ENCODE peak calls at places on chromosome 1, in five cellular contexts. T, H, N, L and F are unnamed samples.

GRCh38 chr1:9363061-9363471 is 70.4 kb downstream of the SPSB1 start:
- DNase-seq in T (no peak), L (no peak), H (no peak), N (no peak), F (no peak)

GRCh38 chr1:156608981-156609380 is 7.7 kb upstream of the GPATCH4 start:
- DNase-seq in L (no peak), T (peak; percentile 66), H (no peak), N (no peak), F (no peak)

GRCh38 chr1:62384276-62385005 is 52.4 kb upstream of the USP1 start:
- DNase-seq in H (peak; percentile 35), L (no peak), N (no peak), T (no peak), F (no peak)

GRCh38 chr1:66292944-66293343 is 241.0 kb upstream of the SGIP1 start:
- DNase-seq in H (no peak), L (no peak), N (no peak), T (no peak), F (no peak)

GRCh38 chr1:93613895-93614294 is 67.7 kb downstream of the BCAR3 start:
- DNase-seq in H (no peak), T (no peak), N (no peak), L (peak; percentile 46), F (no peak)

GRCh38 chr1:8727809-8728213 is 89.6 kb downstream of the RERE start:
- DNase-seq in N (no peak), T (no peak), H (no peak), L (peak; percentile 41), F (no peak)

GRCh38 chr1:182739545-182739944 is 50.0 kb upstream of the NPL start:
- DNase-seq in N (no peak), T (no peak), H (no peak), L (no peak), F (no peak)

GRCh38 chr1:76040327-76040868 is 34.1 kb upstream of the ST6GALNAC3 start:
- DNase-seq in H (no peak), L (no peak), T (no peak), N (no peak), F (peak; percentile 39)

GRCh38 chr1:177511036-177511435 is 340.3 kb downstream of the BRINP2 start:
- DNase-seq in L (no peak), H (no peak), N (no peak), T (no peak), F (no peak)

GRCh38 chr1:39178541-39179431 is 25.7 kb upstream of the MACF1 start:
- DNase-seq in N (no peak), L (no peak), T (no peak), H (peak; percentile 85), F (no peak)

GRCh38 chr1:83583351-83584014 is 415.4 kb downstream of the TTLL7 start:
- DNase-seq in L (no peak), N (no peak), T (no peak), H (no peak), F (no peak)

GRCh38 chr1:204396015-204396583 is 15.5 kb downstream of the PPP1R15B start:
- DNase-seq in T (no peak), L (no peak), H (no peak), N (no peak), F (no peak)

GRCh38 chr1:46520063-46520911 is 30.7 kb downstream of the DMBX1 start:
- DNase-seq in T (no peak), H (no peak), L (no peak), N (no peak), F (peak; percentile 68)

GRCh38 chr1:20601123-20601825 is 12.4 kb downstream of the CDA start:
- DNase-seq in H (no peak), N (no peak), L (no peak), T (no peak), F (no peak)

DNA sequence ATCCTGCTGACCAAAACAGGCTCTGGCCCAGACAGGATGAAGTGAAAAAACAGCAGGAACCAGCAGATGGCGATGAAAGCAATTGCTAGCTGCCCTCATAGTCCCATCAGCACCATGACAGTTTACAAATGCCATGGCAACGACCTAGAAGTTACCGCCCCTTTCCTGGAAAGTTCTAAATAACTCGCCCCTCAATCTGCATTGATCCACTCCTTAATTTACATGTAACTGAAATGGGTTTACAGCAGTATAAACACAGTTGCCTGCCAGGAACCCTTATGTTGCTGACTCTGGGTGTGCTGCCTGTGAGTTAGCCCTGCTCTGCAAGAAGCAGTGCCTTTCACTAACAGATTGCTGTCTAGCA is 65.5 kb upstream of the CR1L start:
- DNase-seq in T (peak; percentile 28), N (no peak), L (no peak), H (peak; percentile 19), F (no peak)
- TF ChIP-seq CTCF in T (no peak), N (peak; percentile 39), L (peak; percentile 42), H (peak; percentile 73), F (no peak)

DNA sequence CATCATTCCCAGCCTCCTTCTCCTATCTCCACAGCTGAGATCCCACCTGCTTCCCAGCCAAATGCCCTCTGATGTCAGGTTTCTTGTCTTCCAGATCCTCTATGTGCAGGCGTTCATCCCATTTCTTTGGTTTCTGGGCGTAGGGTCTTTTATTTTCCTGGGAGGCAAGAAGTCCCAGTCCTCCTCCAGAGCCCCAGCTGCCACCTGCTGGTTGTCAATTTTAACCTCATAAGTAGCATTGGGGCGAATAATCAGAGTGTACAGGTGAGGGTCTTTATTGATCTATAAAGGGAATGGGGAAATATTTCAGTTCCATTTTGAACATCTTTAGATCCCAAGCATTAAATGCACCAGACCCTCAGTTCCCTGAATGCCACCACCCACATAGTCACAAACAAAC is 47.2 kb upstream of the EPS15 start:
- DNase-seq in T (no peak), H (no peak), N (no peak), L (no peak), F (no peak)
- TF ChIP-seq CTCF in T (no peak), H (peak; percentile 7), N (no peak), L (no peak), F (no peak)

GRCh38 chr1:60935599-60935990 is 146.8 kb upstream of the NFIA start:
- DNase-seq in N (no peak), L (no peak), H (no peak), T (no peak), F (no peak)

GRCh38 chr1:60936943-60937342 is 145.4 kb upstream of the NFIA start:
- DNase-seq in N (no peak), T (no peak), L (no peak), H (no peak), F (no peak)

GRCh38 chr1:60937720-60938119 is 144.6 kb upstream of the NFIA start:
- DNase-seq in L (no peak), N (no peak), H (no peak), T (no peak), F (no peak)

DNA sequence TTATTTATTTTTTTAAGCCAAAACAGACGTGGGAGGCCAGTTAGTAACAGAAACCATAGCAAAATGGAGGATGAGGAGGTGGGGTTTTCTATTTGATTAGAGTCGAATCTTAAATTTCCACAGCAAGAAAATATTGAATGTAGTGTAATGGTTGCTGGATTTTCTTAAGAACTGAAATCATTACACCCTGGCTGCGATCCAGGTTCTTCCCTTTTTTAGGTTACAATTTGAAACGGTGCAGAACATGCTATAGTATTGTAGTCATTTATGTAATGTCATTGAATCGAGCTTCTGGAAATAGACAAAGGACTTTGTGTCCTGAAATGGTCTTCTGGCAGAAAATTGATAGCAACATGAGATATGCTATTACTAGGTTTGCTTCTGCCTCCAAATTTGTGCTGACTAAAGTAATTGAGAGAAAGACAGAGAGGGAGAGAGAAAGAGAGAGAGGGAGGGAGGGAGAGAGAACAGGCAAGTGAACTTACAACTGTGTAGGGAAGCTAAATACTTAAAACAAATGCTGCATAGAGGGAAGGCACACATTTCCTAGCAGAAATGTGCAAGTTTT is 146.2 kb upstream of the NFIA start:
- DNase-seq in N (no peak), L (no peak), T (no peak), H (no peak), F (no peak)
- TF ChIP-seq CTCF in N (no peak), L (no peak), T (no peak), H (no peak), F (no peak)

DNA sequence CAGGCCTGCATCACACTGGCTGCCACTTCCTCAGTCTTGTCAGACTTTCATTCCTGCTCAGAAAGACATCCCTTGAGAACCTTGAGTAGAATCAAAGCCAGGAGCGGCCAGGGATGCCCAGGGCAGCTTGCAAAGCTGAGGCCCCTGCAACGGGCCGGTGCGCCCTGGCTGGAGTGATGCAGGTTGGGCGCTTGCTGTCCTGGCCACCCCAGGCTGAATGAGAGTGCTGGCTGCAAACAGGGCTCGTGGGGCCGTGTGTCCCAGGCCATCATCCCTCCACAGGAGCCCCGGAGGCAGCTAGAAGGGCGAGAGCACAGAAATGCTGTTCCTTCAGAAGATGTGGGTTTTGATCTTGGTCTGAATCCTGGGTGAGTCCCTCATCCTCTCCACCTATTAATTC is 67.2 kb upstream of the FAM20B start:
- DNase-seq in T (no peak), N (no peak), L (no peak), H (no peak), F (no peak)
- TF ChIP-seq CTCF in T (no peak), N (no peak), L (no peak), H (no peak), F (no peak)

GRCh38 chr1:72434070-72434469 is 151.7 kb upstream of the NEGR1 start:
- DNase-seq in N (no peak), L (no peak), H (no peak), T (no peak), F (no peak)
- TF ChIP-seq CTCF in N (no peak), L (no peak), H (no peak), T (no peak), F (no peak)

GRCh38 chr1:7476402-7476801 is 294.7 kb upstream of the VAMP3 start:
- DNase-seq in H (no peak), N (no peak), T (no peak), L (no peak), F (no peak)

GRCh38 chr1:7475691-7476090 is 295.4 kb upstream of the VAMP3 start:
- DNase-seq in T (no peak), H (no peak), N (no peak), L (no peak), F (no peak)

GRCh38 chr1:7474143-7474490 is 297.0 kb upstream of the VAMP3 start:
- DNase-seq in H (no peak), L (no peak), N (no peak), T (no peak), F (no peak)

GRCh38 chr1:7473223-7474142 is 297.6 kb upstream of the VAMP3 start:
- DNase-seq in N (no peak), T (no peak), L (no peak), H (no peak), F (no peak)

GRCh38 chr1:7474786-7475502 is 296.2 kb upstream of the VAMP3 start:
- DNase-seq in H (no peak), L (no peak), N (no peak), T (no peak), F (no peak)
- TF ChIP-seq CTCF in H (peak; percentile 46), L (no peak), N (no peak), T (no peak), F (no peak)